ENCODE peak calls at places on chromosomes 5 and 9, in four cellular contexts. A is cardiac fibroblast, R is ovary, I is kidney. N is an unnamed sample.

GRCh38 chr9:106925392-106925791 is 62.4 kb downstream of the ZNF462 start:
- DNase-seq in A (no peak), R (no peak), I (no peak), N (no peak)

GRCh38 chr5:78328585-78329173 is 31.7 kb upstream of the SCAMP1 start:
- DNase-seq in A (peak), R (no peak), I (no peak), N (no peak)

GRCh38 chr5:141636413-141637265 is at the start of the genes HDAC3 and RELL2:
- DNase-seq in A (peak), R (peak), I (peak), N (peak)

GRCh38 chr5:168438349-168438748 is 47.9 kb upstream of the RARS1 start:
- DNase-seq in A (no peak), R (no peak), I (no peak), N (no peak)

GRCh38 chr9:93126151-93126781 is 7.8 kb downstream of the NINJ1 start:
- DNase-seq in A (no peak), R (no peak), I (peak), N (peak)

GRCh38 chr9:92534199-92535159 is 1.3 kb downstream of the ECM2 start:
- DNase-seq in A (peak), R (no peak), I (no peak), N (no peak)

GRCh38 chr5:37043693-37044092 is 167.1 kb downstream of the NIPBL start:
- DNase-seq in A (peak), R (no peak), I (no peak), N (no peak)

GRCh38 chr9:35618854-35619799 is 914 bp upstream of the CD72 start:
- DNase-seq in A (no peak), R (no peak), I (no peak), N (no peak)

GRCh38 chr9:127523312-127523851 is 72.1 kb downstream of the LRSAM1 start:
- DNase-seq in A (peak), R (no peak), I (no peak), N (peak)

GRCh38 chr5:74589204-74590056 is 51.1 kb downstream of the ENC1 start:
- DNase-seq in A (no peak), R (no peak), I (no peak), N (no peak)

GRCh38 chr5:173029499-173029921 is 26.6 kb upstream of the CREBRF start:
- DNase-seq in A (no peak), R (no peak), I (no peak), N (no peak)

GRCh38 chr9:126675147-126675467 is 61.4 kb downstream of the LMX1B start:
- DNase-seq in A (no peak), R (no peak), I (no peak), N (no peak)

GRCh38 chr5:148860599-148860998 is 34.2 kb downstream of the ADRB2 start:
- DNase-seq in A (no peak), R (no peak), I (no peak), N (no peak)

GRCh38 chr9:100375677-100376076 is 22.9 kb upstream of the TEX10 start:
- DNase-seq in A (no peak), R (no peak), I (no peak), N (no peak)

GRCh38 chr9:20290287-20290686 is 332.0 kb downstream of the MLLT3 start:
- DNase-seq in A (no peak), R (no peak), I (no peak), N (no peak)

GRCh38 chr5:33984671-33985124 is at the start of gene SLC45A2:
- DNase-seq in A (peak), R (no peak), I (no peak), N (no peak)

GRCh38 chr9:128552744-128553221 is 396 bp downstream of the SPTAN1 start:
- DNase-seq in A (peak), R (no peak), I (peak), N (peak)

GRCh38 chr5:87825583-87825982 is 412.9 kb upstream of the CCNH start:
- DNase-seq in A (no peak), R (no peak), I (no peak), N (no peak)

DNA sequence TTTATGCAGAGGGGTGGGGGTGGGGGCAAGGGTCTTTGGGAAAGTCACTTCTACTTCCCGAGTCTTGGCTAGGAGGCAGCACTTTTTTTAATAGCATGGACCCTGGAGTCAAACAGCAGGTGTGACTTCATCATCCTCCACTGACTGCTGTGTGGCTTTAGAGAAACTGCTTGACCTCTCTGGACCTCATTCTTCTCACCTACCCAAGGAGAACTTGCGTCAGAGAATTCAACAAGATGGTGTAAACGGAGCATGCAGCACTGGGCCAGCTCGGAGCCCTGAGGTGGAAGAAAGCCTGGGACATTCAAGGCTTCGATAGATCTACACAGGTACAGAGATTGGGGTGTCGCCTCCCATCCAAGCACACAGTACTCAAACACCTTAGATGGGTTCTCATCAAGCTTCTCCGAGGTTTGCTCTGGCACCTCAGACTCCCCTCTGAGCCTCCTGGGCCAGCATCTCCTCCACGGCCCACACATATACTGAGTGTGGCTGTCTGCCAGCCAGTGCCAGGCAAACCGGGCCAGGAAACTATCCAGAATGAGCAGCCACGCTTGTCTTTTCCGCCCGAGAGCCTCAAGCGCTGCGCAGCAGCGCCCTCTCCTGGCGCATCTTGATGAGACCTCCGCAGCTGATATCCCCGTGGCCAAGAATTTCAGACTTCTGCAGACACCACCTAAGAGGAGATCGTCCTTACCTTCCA is 4.6 kb upstream of the SLC25A48 start:
- DNase-seq in A (peak), R (peak), I (peak), N (peak)
- TF ChIP-seq CTCF in A (peak), R (no peak), I (peak), N (peak)

GRCh38 chr5:25540628-25541027 is 895.9 kb upstream of the CDH10 start:
- DNase-seq in A (no peak), R (no peak), I (no peak), N (no peak)

GRCh38 chr5:25544652-25545249 is 900.0 kb upstream of the CDH10 start:
- DNase-seq in A (peak), R (no peak), I (no peak), N (no peak)
- TF ChIP-seq CTCF in A (peak), R (no peak), I (peak), N (peak)

GRCh38 chr5:135576075-135576599 is 2.7 kb downstream of the CXCL14 start:
- DNase-seq in A (peak), R (no peak), I (no peak), N (no peak)
- TF ChIP-seq CTCF in A (no peak), R (no peak), I (no peak), N (no peak)

GRCh38 chr9:130268521-130269131 is 3.1 kb downstream of the HMCN2 start:
- DNase-seq in A (no peak), R (no peak), I (no peak), N (no peak)
- TF ChIP-seq CTCF in A (no peak), R (no peak), I (no peak), N (no peak)

DNA sequence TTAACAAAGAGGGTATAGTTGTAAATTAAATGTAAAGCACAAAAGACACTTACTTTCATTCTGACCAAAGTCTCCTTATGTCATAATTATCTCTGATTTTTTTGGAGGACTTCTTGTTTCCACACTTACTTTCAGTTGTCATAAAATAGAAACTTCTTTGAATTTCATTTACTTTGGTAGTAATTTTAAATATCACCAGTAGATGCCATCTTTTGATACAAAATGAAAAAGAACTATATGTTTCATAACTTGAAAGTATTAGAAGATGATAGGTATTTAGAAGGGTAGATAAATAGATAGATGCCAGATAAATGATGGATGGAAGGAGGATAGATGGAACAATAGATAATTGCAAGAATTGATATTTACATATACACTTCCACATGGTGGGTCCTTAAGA is 1865.3 kb upstream of the CDH9 start:
- DNase-seq in A (no peak), R (no peak), I (no peak), N (no peak)
- TF ChIP-seq CTCF in A (no peak), R (no peak), I (no peak), N (no peak)

DNA sequence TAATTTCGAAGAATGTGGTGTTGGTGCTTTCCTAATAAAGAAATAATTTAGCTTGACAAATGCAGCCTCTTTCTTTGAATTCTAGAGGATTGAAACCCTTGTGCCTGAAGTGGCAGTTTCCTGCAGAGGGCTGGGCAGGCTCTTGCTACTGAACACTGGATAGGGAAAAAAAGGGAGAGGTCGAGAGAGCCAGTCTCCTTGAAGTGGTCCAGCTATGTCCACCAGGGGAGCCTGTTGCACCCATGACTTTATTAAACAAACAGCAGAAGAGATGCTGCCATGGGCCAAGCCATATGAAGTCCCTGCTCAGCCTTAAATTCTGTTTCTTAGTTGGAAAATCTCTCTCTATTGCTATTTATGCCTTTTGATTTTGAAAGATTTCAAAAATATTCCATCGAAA is 178.4 kb downstream of the SMARCA2 start:
- DNase-seq in A (no peak), R (no peak), I (no peak), N (no peak)
- TF ChIP-seq CTCF in A (no peak), R (no peak), I (no peak), N (no peak)

GRCh38 chr5:13278148-13278547 is 666.3 kb downstream of the DNAH5 start:
- DNase-seq in A (no peak), R (no peak), I (no peak), N (no peak)
- TF ChIP-seq CTCF in A (peak), R (no peak), I (no peak), N (no peak)

N was measured in pancreas.